ENCODE peak calls at places on chromosomes 5 and 9, in seven cellular contexts. E is IMR-90, M is astrocyte, O is OCI-LY7, Z is SK-N-SH, A is osteoblast, Y is GM23338. U is an unnamed sample.
A peak's percentile ranks its signal among the peaks of the same experiment; 100 is the strongest.

GRCh38 chr5:156149203-156149602 is 177.8 kb upstream of the SGCD start:
- DNase-seq in E (peak; percentile 58), M (peak; percentile 58), O (no peak), Z (no peak), A (peak; percentile 5), Y (no peak), U (no peak)

GRCh38 chr5:140570488-140570887 is 5.9 kb downstream of the SLC35A4 start:
- DNase-seq in E (no peak), M (no peak), O (no peak), Z (no peak), A (peak; percentile 22), Y (no peak), U (no peak)

GRCh38 chr9:83247732-83248131 is 184.8 kb upstream of the RASEF start:
- DNase-seq in E (no peak), M (no peak), O (no peak), Z (no peak), A (no peak), Y (no peak), U (no peak)

GRCh38 chr5:126449751-126450271 is 26.6 kb downstream of the GRAMD2B start:
- DNase-seq in E (peak; percentile 77), M (peak; percentile 67), O (no peak), Z (no peak), A (no peak), Y (no peak), U (peak; percentile 60)

GRCh38 chr5:76622076-76622475 is 1.1 kb downstream of the F2RL2 start:
- DNase-seq in E (no peak), M (no peak), O (no peak), Z (no peak), A (no peak), Y (no peak), U (no peak)

GRCh38 chr5:51468196-51468595 is 84.9 kb downstream of the ISL1 start:
- DNase-seq in E (no peak), M (no peak), O (no peak), Z (no peak), A (no peak), Y (no peak), U (no peak)

GRCh38 chr9:128361296-128361980 is 9.7 kb upstream of the URM1 start:
- DNase-seq in E (no peak), M (no peak), O (no peak), Z (no peak), A (peak; percentile 81), Y (no peak), U (no peak)

GRCh38 chr9:84511651-84512050 is 157.9 kb upstream of the NTRK2 start:
- DNase-seq in E (no peak), M (no peak), O (no peak), Z (no peak), A (no peak), Y (no peak), U (no peak)

GRCh38 chr5:130282044-130282443 is 377.8 kb downstream of the CHSY3 start:
- DNase-seq in E (no peak), M (peak; percentile 79), O (no peak), Z (no peak), A (peak; percentile 73), Y (no peak), U (no peak)

GRCh38 chr5:131148835-131149234 is 16.2 kb downstream of the HINT1 start:
- DNase-seq in E (no peak), M (no peak), O (no peak), Z (no peak), A (no peak), Y (no peak), U (no peak)

GRCh38 chr5:82405166-82405565 is 127.0 kb upstream of the RPS23 start:
- DNase-seq in E (peak; percentile 87), M (peak; percentile 96), O (no peak), Z (no peak), A (no peak), Y (no peak), U (no peak)

GRCh38 chr9:135137398-135137832 is 49.9 kb downstream of the OLFM1 start:
- DNase-seq in E (no peak), M (no peak), O (no peak), Z (peak; percentile 58), A (peak; percentile 19), Y (peak; percentile 45), U (no peak)

GRCh38 chr5:112492291-112492690 is 73.2 kb upstream of the EPB41L4A start:
- DNase-seq in E (peak; percentile 23), M (peak; percentile 41), O (peak; percentile 63), Z (peak; percentile 52), A (peak; percentile 53), Y (peak; percentile 88), U (peak; percentile 92)

GRCh38 chr5:114201332-114201731 is 160.5 kb upstream of the KCNN2 start:
- DNase-seq in E (no peak), M (no peak), O (no peak), Z (no peak), A (no peak), Y (no peak), U (no peak)

GRCh38 chr5:62536232-62536631 is 42.4 kb upstream of the LRRC70 start:
- DNase-seq in E (no peak), M (no peak), O (no peak), Z (no peak), A (no peak), Y (no peak), U (no peak)

GRCh38 chr5:92641031-92641962 is 939.7 kb downstream of the NR2F1-AS1 start:
- DNase-seq in E (peak; percentile 66), M (peak; percentile 77), O (no peak), Z (peak; percentile 50), A (no peak), Y (no peak), U (no peak)

GRCh38 chr5:119811443-119811842 is 182.1 kb downstream of the FAM170A start:
- DNase-seq in E (no peak), M (no peak), O (no peak), Z (no peak), A (no peak), Y (peak; percentile 42), U (no peak)

GRCh38 chr5:82707741-82708140 is 369.5 kb downstream of the TMEM167A start:
- DNase-seq in E (no peak), M (peak; percentile 63), O (no peak), Z (no peak), A (no peak), Y (no peak), U (no peak)

GRCh38 chr5:168931638-168932345 is 352.6 kb upstream of the PANK3 start:
- DNase-seq in E (no peak), M (peak; percentile 79), O (no peak), Z (no peak), A (peak; percentile 90), Y (no peak), U (peak; percentile 51)

GRCh38 chr5:119458911-119459632 is 6.8 kb downstream of the HSD17B4 start:
- DNase-seq in E (no peak), M (no peak), O (peak; percentile 30), Z (no peak), A (no peak), Y (peak; percentile 75), U (no peak)

GRCh38 chr9:90773593-90773992 is 28.0 kb upstream of the SYK start:
- DNase-seq in E (no peak), M (no peak), O (peak; percentile 66), Z (peak; percentile 47), A (no peak), Y (peak; percentile 39), U (peak; percentile 88)

GRCh38 chr9:104915049-104915448 is 12.9 kb downstream of the ABCA1 start:
- DNase-seq in E (no peak), M (no peak), O (no peak), Z (no peak), A (no peak), Y (no peak), U (no peak)
- H3K4me1 ChIP-seq in E (peaks cover 8% of the 10 kb centered on the region), M (peaks cover 10% of the 10 kb centered on the region), O (peaks cover 93% of the 10 kb centered on the region), Z (peaks cover 14% of the 10 kb centered on the region), A (peaks cover 10% of the 10 kb centered on the region), Y (peaks cover 3% of the 10 kb centered on the region), U (peaks cover 35% of the 10 kb centered on the region)

DNA sequence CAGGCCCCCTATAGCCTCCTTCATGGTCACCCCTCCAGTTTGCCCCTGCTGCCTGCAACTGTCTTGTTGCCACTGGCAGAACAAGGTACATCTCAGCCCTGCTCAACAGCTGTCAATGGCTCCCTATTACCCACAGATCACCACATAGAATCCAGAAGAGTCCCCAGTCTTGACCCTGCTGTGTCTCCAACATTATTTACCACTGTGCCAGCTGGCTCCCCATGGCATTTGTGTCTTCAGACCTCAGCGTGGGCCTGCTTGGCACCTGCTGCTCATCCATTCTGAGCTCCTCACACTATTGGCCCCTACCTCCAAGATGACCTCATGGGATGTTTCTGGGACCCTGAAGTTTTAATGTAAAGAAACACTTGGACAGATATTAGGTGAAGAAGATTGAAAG is 201.8 kb downstream of the HSPA4 start:
- DNase-seq in E (no peak), M (no peak), O (no peak), Z (no peak), A (no peak), Y (no peak), U (no peak)
- H2AFZ ChIP-seq in E (no peak overlapping the region), M (no peak overlapping the region), O (no peak overlapping the region), Z (no peak overlapping the region), A (no peak overlapping the region), Y (no peak overlapping the region), U (no peak overlapping the region)

GRCh38 chr5:170747851-170748250 is 35.7 kb upstream of the GABRP start:
- DNase-seq in E (no peak), M (no peak), O (no peak), Z (peak; percentile 59), A (no peak), Y (peak; percentile 59), U (no peak)

GRCh38 chr5:170747357-170747756 is 36.2 kb upstream of the GABRP start:
- DNase-seq in E (no peak), M (no peak), O (no peak), Z (peak; percentile 39), A (no peak), Y (no peak), U (no peak)

GRCh38 chr5:170746952-170747340 is 36.6 kb upstream of the GABRP start:
- DNase-seq in E (no peak), M (no peak), O (no peak), Z (no peak), A (no peak), Y (no peak), U (no peak)

GRCh38 chr5:170745481-170746061 is 38.0 kb upstream of the GABRP start:
- DNase-seq in E (peak; percentile 12), M (no peak), O (no peak), Z (peak; percentile 86), A (peak; percentile 80), Y (peak; percentile 94), U (peak; percentile 38)

GRCh38 chr5:170746081-170746951 is 37.2 kb upstream of the GABRP start:
- DNase-seq in E (no peak), M (no peak), O (no peak), Z (no peak), A (no peak), Y (peak; percentile 14), U (peak; percentile 36)
- H3K4me3 ChIP-seq in E (no peak overlapping the region), M (no peak overlapping the region), O (no peak overlapping the region), Z (no peak overlapping the region), A (no peak overlapping the region), Y (no peak overlapping the region), U (no peak overlapping the region)

GRCh38 chr5:143922718-143923117 is 110.8 kb downstream of the HMHB1 start:
- DNase-seq in E (peak; percentile 65), M (peak; percentile 69), O (no peak), Z (no peak), A (peak; percentile 51), Y (no peak), U (no peak)

GRCh38 chr5:143920772-143921171 is 108.8 kb downstream of the HMHB1 start:
- DNase-seq in E (peak; percentile 75), M (peak; percentile 56), O (no peak), Z (no peak), A (no peak), Y (no peak), U (no peak)

GRCh38 chr5:143921525-143922311 is 109.8 kb downstream of the HMHB1 start:
- DNase-seq in E (peak; percentile 85), M (peak; percentile 77), O (no peak), Z (no peak), A (peak; percentile 69), Y (no peak), U (no peak)

GRCh38 chr5:143924311-143924710 is 112.3 kb downstream of the HMHB1 start:
- DNase-seq in E (peak; percentile 15), M (no peak), O (no peak), Z (no peak), A (no peak), Y (no peak), U (no peak)

GRCh38 chr5:143923634-143924265 is 111.8 kb downstream of the HMHB1 start:
- DNase-seq in E (peak; percentile 66), M (peak; percentile 57), O (no peak), Z (no peak), A (peak; percentile 87), Y (no peak), U (no peak)
- H3K4me1 ChIP-seq in E (peaks cover 12% of the 10 kb centered on the region), M (peaks cover 36% of the 10 kb centered on the region), O (no peaks in the 10 kb centered on the region), Z (peaks cover 32% of the 10 kb centered on the region), A (peaks cover 43% of the 10 kb centered on the region), Y (peaks cover 26% of the 10 kb centered on the region), U (no peaks in the 10 kb centered on the region)

U was measured in Karpas-422.